ENCODE peak calls at places on chromosomes 12 and 14, in five cellular contexts. One of them, this sample, is unnamed.

GRCh38 chr12:4270670-4271432 is 2.7 kb upstream of the CCND2 start:
- DNase-seq in lung: peak
- DNase-seq in tibial artery: peak
- DNase-seq in ovary: peak
- DNase-seq in astrocyte: no peak
- DNase-seq in this sample: peak

GRCh38 chr14:73463411-73463810 is 5.1 kb upstream of the NUMB start:
- DNase-seq in lung: peak
- DNase-seq in tibial artery: peak
- DNase-seq in ovary: no peak
- DNase-seq in astrocyte: peak
- DNase-seq in this sample: peak

GRCh38 chr14:105084741-105085571 is 19.7 kb upstream of the GPR132 start:
- DNase-seq in lung: no peak
- DNase-seq in tibial artery: no peak
- DNase-seq in ovary: no peak
- DNase-seq in astrocyte: no peak
- DNase-seq in this sample: no peak

GRCh38 chr12:108204618-108205017 is 75.5 kb downstream of the WSCD2 start:
- DNase-seq in lung: no peak
- DNase-seq in tibial artery: no peak
- DNase-seq in ovary: no peak
- DNase-seq in astrocyte: no peak
- DNase-seq in this sample: no peak

GRCh38 chr12:126404293-126404851 is 1339.1 kb downstream of the AACS start:
- DNase-seq in lung: no peak
- DNase-seq in tibial artery: no peak
- DNase-seq in ovary: no peak
- DNase-seq in astrocyte: peak
- DNase-seq in this sample: no peak

GRCh38 chr14:104977681-104978647 is at the start of gene AHNAK2:
- DNase-seq in lung: peak
- DNase-seq in tibial artery: peak
- DNase-seq in ovary: peak
- DNase-seq in astrocyte: peak
- DNase-seq in this sample: no peak

GRCh38 chr12:32486158-32486557 is 86.8 kb downstream of the FGD4 start:
- DNase-seq in lung: no peak
- DNase-seq in tibial artery: no peak
- DNase-seq in ovary: no peak
- DNase-seq in astrocyte: no peak
- DNase-seq in this sample: no peak

GRCh38 chr12:22360772-22361171 is 26.3 kb upstream of the ST8SIA1 start:
- DNase-seq in lung: no peak
- DNase-seq in tibial artery: no peak
- DNase-seq in ovary: no peak
- DNase-seq in astrocyte: no peak
- DNase-seq in this sample: no peak

GRCh38 chr14:37974421-37974820 is 233.3 kb upstream of the SSTR1 start:
- DNase-seq in lung: no peak
- DNase-seq in tibial artery: no peak
- DNase-seq in ovary: no peak
- DNase-seq in astrocyte: no peak
- DNase-seq in this sample: no peak

DNA sequence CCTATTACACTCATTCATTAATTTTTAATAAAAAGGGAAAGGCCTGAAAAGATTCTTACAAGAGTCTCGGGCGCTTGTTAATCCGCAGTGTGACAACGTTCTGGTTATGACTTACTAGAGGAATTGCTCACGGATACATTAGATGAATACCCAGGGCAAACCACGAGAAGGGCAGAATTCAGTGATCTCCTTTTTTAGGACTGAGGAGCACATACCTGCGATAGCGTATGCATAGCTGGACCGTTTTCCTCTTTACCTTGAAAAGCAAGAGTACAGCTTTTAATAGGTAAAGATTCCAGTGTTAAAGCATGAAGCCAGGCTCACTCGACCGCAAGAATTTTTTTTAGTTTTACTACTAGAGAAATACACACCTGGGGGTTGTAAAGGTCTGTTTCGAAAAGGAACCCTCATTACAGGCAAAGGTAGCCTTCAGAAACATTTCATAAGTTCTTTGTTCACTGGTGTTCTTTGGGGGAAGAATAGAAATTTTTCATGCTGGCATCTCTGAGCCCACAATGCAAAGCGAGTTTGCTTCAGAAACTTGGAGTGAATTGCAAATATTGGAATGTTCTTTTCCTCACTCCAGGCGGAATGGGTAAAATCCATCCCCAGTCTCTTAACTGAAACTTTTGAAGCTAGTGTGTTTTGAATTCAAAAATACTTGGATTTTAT is 948 bp downstream of the MAPK1IP1L start:
- DNase-seq in lung: no peak
- DNase-seq in tibial artery: no peak
- DNase-seq in ovary: no peak
- DNase-seq in astrocyte: peak
- DNase-seq in this sample: no peak
- TF ChIP-seq CTCF in lung: no peak
- TF ChIP-seq CTCF in tibial artery: no peak
- TF ChIP-seq CTCF in ovary: no peak
- TF ChIP-seq CTCF in astrocyte: no peak
- TF ChIP-seq CTCF in this sample: no peak

GRCh38 chr12:47817272-47818006 is 2.3 kb downstream of the HDAC7 start:
- DNase-seq in lung: no peak
- DNase-seq in tibial artery: no peak
- DNase-seq in ovary: no peak
- DNase-seq in astrocyte: no peak
- DNase-seq in this sample: no peak
- H3K4me3 ChIP-seq in lung: peak
- H3K4me3 ChIP-seq in tibial artery: peak
- H3K4me3 ChIP-seq in ovary: peak
- H3K4me3 ChIP-seq in astrocyte: peak
- H3K4me3 ChIP-seq in this sample: no peak

GRCh38 chr14:60188115-60188514 is 22.9 kb upstream of the DHRS7 start:
- DNase-seq in lung: no peak
- DNase-seq in tibial artery: no peak
- DNase-seq in ovary: no peak
- DNase-seq in astrocyte: no peak
- DNase-seq in this sample: peak
- TF ChIP-seq CTCF in lung: no peak
- TF ChIP-seq CTCF in tibial artery: no peak
- TF ChIP-seq CTCF in ovary: no peak
- TF ChIP-seq CTCF in astrocyte: no peak
- TF ChIP-seq CTCF in this sample: peak

GRCh38 chr12:124993568-124994434 is at the start of gene BRI3BP:
- DNase-seq in lung: peak
- DNase-seq in tibial artery: no peak
- DNase-seq in ovary: peak
- DNase-seq in astrocyte: peak
- DNase-seq in this sample: peak

GRCh38 chr12:124998705-124999104 is 5.3 kb downstream of the BRI3BP start:
- DNase-seq in lung: no peak
- DNase-seq in tibial artery: no peak
- DNase-seq in ovary: no peak
- DNase-seq in astrocyte: no peak
- DNase-seq in this sample: no peak

GRCh38 chr12:124992874-124993567 is 424 bp upstream of the BRI3BP start:
- DNase-seq in lung: peak
- DNase-seq in tibial artery: no peak
- DNase-seq in ovary: no peak
- DNase-seq in astrocyte: peak
- DNase-seq in this sample: peak

GRCh38 chr12:124994435-124994975 is 1.1 kb downstream of the BRI3BP start:
- DNase-seq in lung: no peak
- DNase-seq in tibial artery: no peak
- DNase-seq in ovary: no peak
- DNase-seq in astrocyte: peak
- DNase-seq in this sample: peak

DNA sequence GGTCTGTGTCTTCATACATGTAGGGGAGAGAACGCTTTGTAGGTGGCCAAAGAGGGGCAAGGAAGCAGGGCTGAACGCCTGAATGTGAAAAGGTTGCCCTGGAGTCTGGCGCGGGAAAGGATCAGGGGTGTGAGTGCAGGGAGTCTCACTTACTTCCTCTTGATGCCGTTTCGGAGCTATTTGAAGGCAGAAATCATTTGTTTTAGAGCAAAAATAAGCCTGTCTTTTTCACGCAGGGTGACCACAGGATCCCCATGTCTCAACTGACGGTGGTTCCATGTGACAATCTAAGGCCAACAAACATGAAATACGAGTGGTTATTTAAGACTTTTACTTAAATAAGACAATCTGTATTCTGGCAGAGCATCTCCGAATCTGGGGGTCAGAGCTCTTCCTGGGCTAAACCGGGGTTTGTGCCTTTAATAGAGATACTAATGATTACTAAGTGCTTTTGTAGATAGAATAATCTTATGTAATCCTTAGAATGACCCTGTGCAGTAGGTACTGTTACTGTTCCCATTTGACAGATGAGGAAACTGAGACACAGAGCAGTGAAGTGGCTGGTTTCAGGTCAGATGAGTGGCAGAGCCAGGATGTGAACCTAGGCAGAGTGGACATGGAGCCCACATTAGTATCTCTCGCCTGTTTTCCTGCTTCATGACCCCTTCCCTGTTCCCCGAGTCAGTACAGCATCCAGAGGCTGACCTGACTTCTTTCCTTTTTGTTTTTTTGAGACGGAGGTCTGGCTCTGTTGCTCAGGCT is 1.9 kb downstream of the BRI3BP start:
- DNase-seq in lung: no peak
- DNase-seq in tibial artery: no peak
- DNase-seq in ovary: no peak
- DNase-seq in astrocyte: no peak
- DNase-seq in this sample: peak
- H3K4me3 ChIP-seq in lung: no peak
- H3K4me3 ChIP-seq in tibial artery: no peak
- H3K4me3 ChIP-seq in ovary: no peak
- H3K4me3 ChIP-seq in astrocyte: no peak
- H3K4me3 ChIP-seq in this sample: peak

GRCh38 chr12:122732611-122733010 is 2.0 kb upstream of the HCAR1 start:
- DNase-seq in lung: no peak
- DNase-seq in tibial artery: peak
- DNase-seq in ovary: no peak
- DNase-seq in astrocyte: no peak
- DNase-seq in this sample: no peak

GRCh38 chr12:122729583-122730214 is 945 bp downstream of the HCAR1 start:
- DNase-seq in lung: no peak
- DNase-seq in tibial artery: no peak
- DNase-seq in ovary: no peak
- DNase-seq in astrocyte: no peak
- DNase-seq in this sample: no peak

GRCh38 chr12:122726056-122726558 is 4.5 kb downstream of the HCAR1 start:
- DNase-seq in lung: no peak
- DNase-seq in tibial artery: no peak
- DNase-seq in ovary: no peak
- DNase-seq in astrocyte: peak
- DNase-seq in this sample: peak

GRCh38 chr12:122732170-122732569 is 1.5 kb upstream of the HCAR1 start:
- DNase-seq in lung: no peak
- DNase-seq in tibial artery: peak
- DNase-seq in ovary: no peak
- DNase-seq in astrocyte: no peak
- DNase-seq in this sample: no peak

DNA sequence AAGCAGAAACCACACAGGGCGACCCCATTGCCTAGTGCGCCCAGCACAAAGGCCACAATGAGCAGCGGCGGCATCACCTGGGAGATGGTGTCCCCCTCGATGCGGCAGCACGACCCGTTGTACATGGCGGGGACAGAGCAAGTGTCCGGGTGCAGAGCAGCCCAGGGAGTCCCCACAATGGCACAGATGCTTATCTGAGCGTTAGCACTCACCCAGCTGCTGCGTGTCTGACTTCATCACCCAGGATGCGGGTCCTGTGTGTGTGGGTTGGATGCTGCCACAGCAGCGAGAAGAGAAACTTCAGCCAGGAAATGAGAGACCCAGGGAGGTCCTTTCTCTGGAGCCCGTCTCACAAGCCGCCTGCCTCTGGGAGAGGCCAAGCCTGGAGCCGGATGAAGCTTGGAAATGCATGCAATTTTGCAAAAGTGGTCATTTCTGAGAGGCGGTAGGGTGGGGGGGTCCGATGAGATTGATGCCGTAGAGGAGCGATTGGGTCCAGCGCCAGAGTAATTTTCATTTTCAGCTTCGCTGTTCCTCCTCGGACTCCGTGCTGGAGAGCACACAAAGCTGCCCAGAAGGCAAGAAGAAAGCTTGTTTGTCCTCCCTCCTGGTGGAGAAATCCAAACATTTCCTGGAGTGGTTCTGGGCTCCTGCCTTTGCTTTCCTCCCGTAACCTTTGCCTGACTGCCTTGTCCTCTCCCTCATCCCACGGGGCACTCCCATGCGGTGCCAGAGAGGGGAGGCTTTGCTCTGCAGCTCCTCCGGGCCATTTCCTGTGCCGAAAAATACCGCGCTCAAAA is at the start of gene HCAR1:
- DNase-seq in lung: no peak
- DNase-seq in tibial artery: peak
- DNase-seq in ovary: peak
- DNase-seq in astrocyte: no peak
- DNase-seq in this sample: peak
- TF ChIP-seq CTCF in lung: no peak
- TF ChIP-seq CTCF in tibial artery: no peak
- TF ChIP-seq CTCF in ovary: no peak
- TF ChIP-seq CTCF in astrocyte: no peak
- TF ChIP-seq CTCF in this sample: no peak

GRCh38 chr12:49540229-49541139 is 1.7 kb downstream of the KCNH3 start:
- DNase-seq in lung: no peak
- DNase-seq in tibial artery: no peak
- DNase-seq in ovary: no peak
- DNase-seq in astrocyte: no peak
- DNase-seq in this sample: no peak
- H3K4me3 ChIP-seq in lung: no peak
- H3K4me3 ChIP-seq in tibial artery: no peak
- H3K4me3 ChIP-seq in ovary: no peak
- H3K4me3 ChIP-seq in astrocyte: no peak
- H3K4me3 ChIP-seq in this sample: no peak

This sample was measured in GM12865.